ENCODE peak calls at places on chromosomes 11 and 22, in ten cellular contexts. One of them, this sample, is unnamed.

GRCh38 chr11:85829172-85829571 is 18.2 kb upstream of the SYTL2 start:
- DNase-seq in GM10248: no peak
- DNase-seq in heart left ventricle: no peak
- DNase-seq in ascending aorta: no peak
- DNase-seq in AG10803: no peak
- DNase-seq in HCT116: no peak
- DNase-seq in psoas muscle: no peak
- DNase-seq in spleen: no peak
- DNase-seq in lower lobe of right lung: no peak
- DNase-seq in hepatocyte: no peak
- DNase-seq in this sample: no peak

GRCh38 chr22:30245985-30246901 is at the start of gene LIF:
- DNase-seq in heart left ventricle: no peak
- DNase-seq in spleen: peak
- DNase-seq in lower lobe of right lung: no peak
- DNase-seq in AG10803: peak
- DNase-seq in psoas muscle: no peak
- DNase-seq in ascending aorta: no peak
- DNase-seq in GM10248: peak
- DNase-seq in hepatocyte: peak
- DNase-seq in HCT116: no peak
- DNase-seq in this sample: peak

GRCh38 chr22:40009231-40009769 is 14.5 kb downstream of the FAM83F start:
- DNase-seq in lower lobe of right lung: peak
- DNase-seq in hepatocyte: no peak
- DNase-seq in HCT116: no peak
- DNase-seq in ascending aorta: no peak
- DNase-seq in psoas muscle: no peak
- DNase-seq in AG10803: no peak
- DNase-seq in GM10248: no peak
- DNase-seq in heart left ventricle: no peak
- DNase-seq in spleen: no peak
- DNase-seq in this sample: no peak

GRCh38 chr22:23065069-23065451 is 5.3 kb upstream of the GNAZ start:
- DNase-seq in psoas muscle: peak
- DNase-seq in ascending aorta: peak
- DNase-seq in hepatocyte: no peak
- DNase-seq in lower lobe of right lung: peak
- DNase-seq in HCT116: no peak
- DNase-seq in AG10803: no peak
- DNase-seq in heart left ventricle: peak
- DNase-seq in spleen: peak
- DNase-seq in GM10248: no peak
- DNase-seq in this sample: peak

GRCh38 chr11:91160661-91161060 is 937.8 kb upstream of the CHORDC1 start:
- DNase-seq in psoas muscle: no peak
- DNase-seq in ascending aorta: no peak
- DNase-seq in AG10803: no peak
- DNase-seq in GM10248: no peak
- DNase-seq in hepatocyte: no peak
- DNase-seq in spleen: no peak
- DNase-seq in heart left ventricle: no peak
- DNase-seq in HCT116: no peak
- DNase-seq in lower lobe of right lung: no peak
- DNase-seq in this sample: no peak

GRCh38 chr11:108886608-108887007 is 221.7 kb downstream of the DDX10 start:
- DNase-seq in psoas muscle: no peak
- DNase-seq in GM10248: no peak
- DNase-seq in AG10803: peak
- DNase-seq in lower lobe of right lung: no peak
- DNase-seq in HCT116: no peak
- DNase-seq in ascending aorta: no peak
- DNase-seq in hepatocyte: no peak
- DNase-seq in heart left ventricle: no peak
- DNase-seq in spleen: no peak
- DNase-seq in this sample: no peak

GRCh38 chr11:47572715-47573255 is 6.0 kb downstream of the KBTBD4 start:
- DNase-seq in heart left ventricle: no peak
- DNase-seq in GM10248: no peak
- DNase-seq in HCT116: no peak
- DNase-seq in AG10803: no peak
- DNase-seq in spleen: no peak
- DNase-seq in ascending aorta: no peak
- DNase-seq in psoas muscle: peak
- DNase-seq in hepatocyte: no peak
- DNase-seq in lower lobe of right lung: peak
- DNase-seq in this sample: no peak

GRCh38 chr11:43751726-43752125 is 71.2 kb downstream of the HSD17B12 start:
- DNase-seq in HCT116: no peak
- DNase-seq in ascending aorta: no peak
- DNase-seq in hepatocyte: no peak
- DNase-seq in heart left ventricle: no peak
- DNase-seq in psoas muscle: no peak
- DNase-seq in GM10248: no peak
- DNase-seq in AG10803: no peak
- DNase-seq in spleen: no peak
- DNase-seq in lower lobe of right lung: no peak
- DNase-seq in this sample: no peak

GRCh38 chr11:7965386-7965785 is at the start of gene NLRP10:
- DNase-seq in lower lobe of right lung: no peak
- DNase-seq in heart left ventricle: no peak
- DNase-seq in ascending aorta: no peak
- DNase-seq in AG10803: peak
- DNase-seq in hepatocyte: no peak
- DNase-seq in psoas muscle: no peak
- DNase-seq in GM10248: no peak
- DNase-seq in spleen: no peak
- DNase-seq in HCT116: no peak
- DNase-seq in this sample: no peak

GRCh38 chr11:117189941-117190544 is 9.1 kb upstream of the TAGLN start:
- DNase-seq in heart left ventricle: no peak
- DNase-seq in AG10803: no peak
- DNase-seq in hepatocyte: no peak
- DNase-seq in lower lobe of right lung: peak
- DNase-seq in ascending aorta: peak
- DNase-seq in GM10248: peak
- DNase-seq in spleen: peak
- DNase-seq in psoas muscle: no peak
- DNase-seq in HCT116: no peak
- DNase-seq in this sample: no peak

GRCh38 chr11:29438815-29439214 is 578.0 kb downstream of the KCNA4 start:
- DNase-seq in heart left ventricle: no peak
- DNase-seq in lower lobe of right lung: no peak
- DNase-seq in HCT116: no peak
- DNase-seq in spleen: no peak
- DNase-seq in GM10248: no peak
- DNase-seq in psoas muscle: no peak
- DNase-seq in AG10803: no peak
- DNase-seq in ascending aorta: no peak
- DNase-seq in hepatocyte: no peak
- DNase-seq in this sample: no peak

GRCh38 chr11:112617977-112618829 is 343.0 kb upstream of the NCAM1 start:
- DNase-seq in psoas muscle: no peak
- DNase-seq in GM10248: no peak
- DNase-seq in spleen: no peak
- DNase-seq in HCT116: no peak
- DNase-seq in AG10803: no peak
- DNase-seq in ascending aorta: no peak
- DNase-seq in lower lobe of right lung: no peak
- DNase-seq in heart left ventricle: no peak
- DNase-seq in hepatocyte: no peak
- DNase-seq in this sample: no peak

GRCh38 chr11:30254307-30255298 is 23.8 kb downstream of the FSHB start:
- DNase-seq in heart left ventricle: no peak
- DNase-seq in HCT116: no peak
- DNase-seq in GM10248: no peak
- DNase-seq in ascending aorta: no peak
- DNase-seq in psoas muscle: no peak
- DNase-seq in lower lobe of right lung: no peak
- DNase-seq in hepatocyte: no peak
- DNase-seq in spleen: no peak
- DNase-seq in AG10803: no peak
- DNase-seq in this sample: no peak

GRCh38 chr11:76962583-76963416 is 71.4 kb upstream of the B3GNT6 start:
- DNase-seq in heart left ventricle: no peak
- DNase-seq in lower lobe of right lung: no peak
- DNase-seq in spleen: no peak
- DNase-seq in AG10803: no peak
- DNase-seq in ascending aorta: no peak
- DNase-seq in GM10248: peak
- DNase-seq in psoas muscle: no peak
- DNase-seq in hepatocyte: peak
- DNase-seq in HCT116: no peak
- DNase-seq in this sample: no peak

GRCh38 chr22:33787645-33788456 is 132.4 kb downstream of the LARGE1 start:
- DNase-seq in ascending aorta: no peak
- DNase-seq in spleen: no peak
- DNase-seq in lower lobe of right lung: no peak
- DNase-seq in AG10803: no peak
- DNase-seq in HCT116: no peak
- DNase-seq in psoas muscle: no peak
- DNase-seq in heart left ventricle: no peak
- DNase-seq in GM10248: peak
- DNase-seq in hepatocyte: no peak
- DNase-seq in this sample: no peak

GRCh38 chr22:37681556-37682049 is 4.5 kb upstream of the NOL12 start:
- DNase-seq in AG10803: peak
- DNase-seq in ascending aorta: peak
- DNase-seq in HCT116: peak
- DNase-seq in psoas muscle: peak
- DNase-seq in spleen: peak
- DNase-seq in lower lobe of right lung: peak
- DNase-seq in hepatocyte: peak
- DNase-seq in GM10248: peak
- DNase-seq in heart left ventricle: peak
- DNase-seq in this sample: peak

GRCh38 chr11:73950869-73951710 is at the start of gene DNAJB13:
- DNase-seq in psoas muscle: no peak
- DNase-seq in heart left ventricle: no peak
- DNase-seq in HCT116: peak
- DNase-seq in spleen: no peak
- DNase-seq in lower lobe of right lung: peak
- DNase-seq in hepatocyte: peak
- DNase-seq in AG10803: peak
- DNase-seq in ascending aorta: peak
- DNase-seq in GM10248: peak
- DNase-seq in this sample: peak

GRCh38 chr22:20009018-20009482 is 7.6 kb downstream of the ARVCF start:
- DNase-seq in AG10803: no peak
- DNase-seq in GM10248: no peak
- DNase-seq in spleen: peak
- DNase-seq in HCT116: no peak
- DNase-seq in psoas muscle: peak
- DNase-seq in ascending aorta: no peak
- DNase-seq in heart left ventricle: no peak
- DNase-seq in hepatocyte: no peak
- DNase-seq in lower lobe of right lung: no peak
- DNase-seq in this sample: no peak

GRCh38 chr11:56885182-56885581 is 103.5 kb upstream of the OR5AK2 start:
- DNase-seq in psoas muscle: no peak
- DNase-seq in heart left ventricle: no peak
- DNase-seq in GM10248: no peak
- DNase-seq in lower lobe of right lung: peak
- DNase-seq in hepatocyte: peak
- DNase-seq in HCT116: no peak
- DNase-seq in spleen: no peak
- DNase-seq in AG10803: no peak
- DNase-seq in ascending aorta: no peak
- DNase-seq in this sample: peak

GRCh38 chr11:850777-851762 is 8.4 kb downstream of the TSPAN4 start:
- DNase-seq in psoas muscle: no peak
- DNase-seq in lower lobe of right lung: no peak
- DNase-seq in spleen: no peak
- DNase-seq in GM10248: no peak
- DNase-seq in HCT116: no peak
- DNase-seq in ascending aorta: no peak
- DNase-seq in hepatocyte: no peak
- DNase-seq in AG10803: no peak
- DNase-seq in heart left ventricle: no peak
- DNase-seq in this sample: no peak
- TF ChIP-seq CTCF in psoas muscle: no peak
- TF ChIP-seq CTCF in lower lobe of right lung: no peak
- TF ChIP-seq CTCF in spleen: no peak
- TF ChIP-seq CTCF in GM10248: peak
- TF ChIP-seq CTCF in HCT116: peak
- TF ChIP-seq CTCF in ascending aorta: no peak
- TF ChIP-seq CTCF in hepatocyte: peak
- TF ChIP-seq CTCF in AG10803: no peak
- TF ChIP-seq CTCF in heart left ventricle: no peak
- TF ChIP-seq CTCF in this sample: peak

GRCh38 chr22:41857160-41857859 is 24.4 kb downstream of the SREBF2 start:
- DNase-seq in HCT116: peak
- DNase-seq in lower lobe of right lung: no peak
- DNase-seq in spleen: no peak
- DNase-seq in psoas muscle: no peak
- DNase-seq in heart left ventricle: peak
- DNase-seq in hepatocyte: peak
- DNase-seq in ascending aorta: peak
- DNase-seq in AG10803: peak
- DNase-seq in GM10248: peak
- DNase-seq in this sample: no peak
- TF ChIP-seq CTCF in HCT116: peak
- TF ChIP-seq CTCF in lower lobe of right lung: peak
- TF ChIP-seq CTCF in spleen: peak
- TF ChIP-seq CTCF in psoas muscle: peak
- TF ChIP-seq CTCF in heart left ventricle: peak
- TF ChIP-seq CTCF in hepatocyte: peak
- TF ChIP-seq CTCF in ascending aorta: peak
- TF ChIP-seq CTCF in AG10803: peak
- TF ChIP-seq CTCF in GM10248: peak
- TF ChIP-seq CTCF in this sample: peak

GRCh38 chr11:61183645-61184044 is 19.7 kb upstream of the PGA3 start:
- DNase-seq in psoas muscle: no peak
- DNase-seq in GM10248: no peak
- DNase-seq in lower lobe of right lung: no peak
- DNase-seq in heart left ventricle: no peak
- DNase-seq in ascending aorta: no peak
- DNase-seq in HCT116: no peak
- DNase-seq in hepatocyte: no peak
- DNase-seq in spleen: no peak
- DNase-seq in AG10803: no peak
- DNase-seq in this sample: no peak
- TF ChIP-seq CTCF in psoas muscle: no peak
- TF ChIP-seq CTCF in GM10248: no peak
- TF ChIP-seq CTCF in lower lobe of right lung: no peak
- TF ChIP-seq CTCF in heart left ventricle: no peak
- TF ChIP-seq CTCF in ascending aorta: no peak
- TF ChIP-seq CTCF in HCT116: peak
- TF ChIP-seq CTCF in hepatocyte: peak
- TF ChIP-seq CTCF in spleen: no peak
- TF ChIP-seq CTCF in AG10803: peak
- TF ChIP-seq CTCF in this sample: peak

DNA sequence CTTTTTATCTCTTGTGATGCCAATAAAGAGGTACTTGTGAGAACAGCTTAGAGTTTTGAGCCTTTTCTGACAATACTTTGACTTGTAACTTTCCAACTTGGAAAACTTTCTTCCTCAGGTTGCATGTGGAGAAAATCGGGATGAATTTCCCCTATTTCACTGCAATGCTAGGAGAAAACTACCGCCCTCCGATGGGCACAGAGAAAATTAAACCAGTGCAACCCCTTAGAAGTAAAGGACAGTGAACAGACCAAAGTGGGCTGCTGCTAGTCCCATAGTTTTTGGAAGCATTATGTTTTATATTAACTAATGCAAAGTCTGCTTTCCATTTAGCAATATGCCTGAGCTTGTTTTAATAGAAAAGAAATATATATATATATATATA is 195.5 kb upstream of the RAG2 start:
- DNase-seq in heart left ventricle: no peak
- DNase-seq in HCT116: no peak
- DNase-seq in lower lobe of right lung: no peak
- DNase-seq in ascending aorta: no peak
- DNase-seq in spleen: no peak
- DNase-seq in hepatocyte: peak
- DNase-seq in psoas muscle: no peak
- DNase-seq in AG10803: no peak
- DNase-seq in GM10248: no peak
- DNase-seq in this sample: no peak
- TF ChIP-seq CTCF in heart left ventricle: peak
- TF ChIP-seq CTCF in HCT116: peak
- TF ChIP-seq CTCF in lower lobe of right lung: no peak
- TF ChIP-seq CTCF in ascending aorta: no peak
- TF ChIP-seq CTCF in spleen: no peak
- TF ChIP-seq CTCF in hepatocyte: peak
- TF ChIP-seq CTCF in psoas muscle: no peak
- TF ChIP-seq CTCF in AG10803: peak
- TF ChIP-seq CTCF in GM10248: no peak
- TF ChIP-seq CTCF in this sample: peak

This sample was measured in progenitor cell of endocrine pancreas.